ENCODE peak calls at places on chromosomes 4 and X, in seven cellular contexts. One of them, this sample, is unnamed. For H3K4me1 and H3K27me3, the result is how much of the 10 kb centered on the place peaks cover.

GRCh38 chrX:52934704-52935468 is 23.4 kb downstream of the FAM156A start:
- DNase-seq in colonic mucosa: peak
- DNase-seq in GM23248: peak
- DNase-seq in testis: peak
- DNase-seq in GM12878: peak
- DNase-seq in adipocyte: peak
- DNase-seq in endodermal cell: peak
- DNase-seq in this sample: peak

GRCh38 chr4:152273343-152273742 is 262.5 kb downstream of the FBXW7 start:
- DNase-seq in colonic mucosa: no peak
- DNase-seq in GM23248: peak
- DNase-seq in testis: no peak
- DNase-seq in GM12878: no peak
- DNase-seq in adipocyte: peak
- DNase-seq in endodermal cell: no peak
- DNase-seq in this sample: no peak

GRCh38 chr4:106502106-106502699 is 133.6 kb upstream of the GIMD1 start:
- DNase-seq in colonic mucosa: peak
- DNase-seq in GM23248: peak
- DNase-seq in testis: peak
- DNase-seq in GM12878: no peak
- DNase-seq in adipocyte: peak
- DNase-seq in endodermal cell: peak
- DNase-seq in this sample: peak

GRCh38 chr4:106315476-106315967 is 487 bp downstream of the TBCK start:
- DNase-seq in colonic mucosa: peak
- DNase-seq in GM23248: peak
- DNase-seq in testis: no peak
- DNase-seq in GM12878: no peak
- DNase-seq in adipocyte: peak
- DNase-seq in endodermal cell: no peak
- DNase-seq in this sample: no peak

GRCh38 chr4:39706829-39707511 is 9.0 kb downstream of the UBE2K start:
- DNase-seq in colonic mucosa: no peak
- DNase-seq in GM23248: peak
- DNase-seq in testis: no peak
- DNase-seq in GM12878: no peak
- DNase-seq in adipocyte: no peak
- DNase-seq in endodermal cell: peak
- DNase-seq in this sample: no peak

GRCh38 chrX:24154490-24155034 is 5.0 kb downstream of the ZFX start:
- DNase-seq in colonic mucosa: no peak
- DNase-seq in GM23248: peak
- DNase-seq in testis: no peak
- DNase-seq in GM12878: no peak
- DNase-seq in adipocyte: peak
- DNase-seq in endodermal cell: no peak
- DNase-seq in this sample: no peak

GRCh38 chr4:170990989-170991589 is 822.1 kb upstream of the GALNTL6 start:
- DNase-seq in colonic mucosa: no peak
- DNase-seq in GM23248: peak
- DNase-seq in testis: peak
- DNase-seq in GM12878: no peak
- DNase-seq in adipocyte: peak
- DNase-seq in endodermal cell: peak
- DNase-seq in this sample: no peak

GRCh38 chr4:119656986-119657635 is 28.5 kb upstream of the PDE5A start:
- DNase-seq in colonic mucosa: no peak
- DNase-seq in GM23248: peak
- DNase-seq in testis: no peak
- DNase-seq in GM12878: no peak
- DNase-seq in adipocyte: peak
- DNase-seq in endodermal cell: no peak
- DNase-seq in this sample: no peak

GRCh38 chrX:49273181-49273727 is 3.7 kb downstream of the PPP1R3F start:
- DNase-seq in colonic mucosa: no peak
- DNase-seq in GM23248: no peak
- DNase-seq in testis: no peak
- DNase-seq in GM12878: no peak
- DNase-seq in adipocyte: no peak
- DNase-seq in endodermal cell: peak
- DNase-seq in this sample: no peak

GRCh38 chr4:140252742-140253555 is 99.0 kb upstream of the MAML3 start:
- DNase-seq in colonic mucosa: peak
- DNase-seq in GM23248: peak
- DNase-seq in testis: peak
- DNase-seq in GM12878: no peak
- DNase-seq in adipocyte: peak
- DNase-seq in endodermal cell: peak
- DNase-seq in this sample: peak
- H3K4me1 ChIP-seq in colonic mucosa: under half
- H3K4me1 ChIP-seq in GM23248: under half
- H3K4me1 ChIP-seq in testis: under half
- H3K4me1 ChIP-seq in GM12878: under half
- H3K4me1 ChIP-seq in adipocyte: under half
- H3K4me1 ChIP-seq in endodermal cell: under half
- H3K4me1 ChIP-seq in this sample: under half

GRCh38 chrX:125288343-125288742 is 31.3 kb upstream of the TEX13C start:
- DNase-seq in colonic mucosa: no peak
- DNase-seq in GM23248: no peak
- DNase-seq in testis: no peak
- DNase-seq in GM12878: no peak
- DNase-seq in adipocyte: no peak
- DNase-seq in endodermal cell: no peak
- DNase-seq in this sample: no peak
- H3K27me3 ChIP-seq in colonic mucosa: under half
- H3K27me3 ChIP-seq in GM23248: under half
- H3K27me3 ChIP-seq in testis: under half
- H3K27me3 ChIP-seq in GM12878: under half
- H3K27me3 ChIP-seq in adipocyte: under half
- H3K27me3 ChIP-seq in endodermal cell: under half
- H3K27me3 ChIP-seq in this sample: under half

GRCh38 chr4:142402925-142403324 is 443.2 kb downstream of the INPP4B start:
- DNase-seq in colonic mucosa: no peak
- DNase-seq in GM23248: peak
- DNase-seq in testis: no peak
- DNase-seq in GM12878: no peak
- DNase-seq in adipocyte: peak
- DNase-seq in endodermal cell: no peak
- DNase-seq in this sample: no peak
- H3K4me3 ChIP-seq in colonic mucosa: no peak
- H3K4me3 ChIP-seq in GM23248: peak
- H3K4me3 ChIP-seq in testis: no peak
- H3K4me3 ChIP-seq in GM12878: no peak
- H3K4me3 ChIP-seq in adipocyte: peak
- H3K4me3 ChIP-seq in endodermal cell: no peak
- H3K4me3 ChIP-seq in this sample: no peak

GRCh38 chr4:2805712-2806391 is 13.0 kb downstream of the SH3BP2 start:
- DNase-seq in colonic mucosa: peak
- DNase-seq in GM23248: no peak
- DNase-seq in testis: peak
- DNase-seq in GM12878: no peak
- DNase-seq in adipocyte: no peak
- DNase-seq in endodermal cell: no peak
- DNase-seq in this sample: peak
- H3K4me1 ChIP-seq in colonic mucosa: under half
- H3K4me1 ChIP-seq in GM23248: under half
- H3K4me1 ChIP-seq in testis: half or more
- H3K4me1 ChIP-seq in GM12878: under half
- H3K4me1 ChIP-seq in adipocyte: half or more
- H3K4me1 ChIP-seq in endodermal cell: under half
- H3K4me1 ChIP-seq in this sample: under half

GRCh38 chr4:21949073-21949457 is 493 bp upstream of the KCNIP4 start:
- DNase-seq in colonic mucosa: peak
- DNase-seq in GM23248: peak
- DNase-seq in testis: peak
- DNase-seq in GM12878: no peak
- DNase-seq in adipocyte: peak
- DNase-seq in endodermal cell: no peak
- DNase-seq in this sample: peak
- H3K27me3 ChIP-seq in colonic mucosa: under half
- H3K27me3 ChIP-seq in GM23248: under half
- H3K27me3 ChIP-seq in testis: under half
- H3K27me3 ChIP-seq in GM12878: under half
- H3K27me3 ChIP-seq in adipocyte: under half
- H3K27me3 ChIP-seq in endodermal cell: half or more
- H3K27me3 ChIP-seq in this sample: under half

DNA sequence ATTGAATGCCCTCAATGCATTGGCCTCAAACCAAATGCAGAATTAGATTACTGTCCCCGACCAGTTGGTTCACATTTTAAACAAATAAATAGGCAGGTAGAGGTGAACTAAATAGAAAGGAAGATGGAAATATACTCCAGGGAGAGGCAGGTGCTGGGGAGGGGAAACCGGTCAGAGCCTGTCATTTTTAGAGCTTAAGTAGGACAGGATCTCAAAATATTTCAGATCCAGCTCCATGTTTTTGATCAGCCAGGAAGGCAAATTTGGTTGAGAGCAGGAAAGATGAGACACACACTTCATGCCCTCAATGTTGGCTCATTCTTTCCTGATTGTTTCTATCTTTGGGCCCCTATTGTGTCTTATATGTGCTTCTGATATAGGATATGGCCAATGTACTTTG is 206.7 kb downstream of the SHROOM3 start:
- DNase-seq in colonic mucosa: no peak
- DNase-seq in GM23248: no peak
- DNase-seq in testis: no peak
- DNase-seq in GM12878: no peak
- DNase-seq in adipocyte: no peak
- DNase-seq in endodermal cell: no peak
- DNase-seq in this sample: no peak
- H3K4me3 ChIP-seq in colonic mucosa: no peak
- H3K4me3 ChIP-seq in GM23248: no peak
- H3K4me3 ChIP-seq in testis: no peak
- H3K4me3 ChIP-seq in GM12878: no peak
- H3K4me3 ChIP-seq in adipocyte: no peak
- H3K4me3 ChIP-seq in endodermal cell: no peak
- H3K4me3 ChIP-seq in this sample: no peak

DNA sequence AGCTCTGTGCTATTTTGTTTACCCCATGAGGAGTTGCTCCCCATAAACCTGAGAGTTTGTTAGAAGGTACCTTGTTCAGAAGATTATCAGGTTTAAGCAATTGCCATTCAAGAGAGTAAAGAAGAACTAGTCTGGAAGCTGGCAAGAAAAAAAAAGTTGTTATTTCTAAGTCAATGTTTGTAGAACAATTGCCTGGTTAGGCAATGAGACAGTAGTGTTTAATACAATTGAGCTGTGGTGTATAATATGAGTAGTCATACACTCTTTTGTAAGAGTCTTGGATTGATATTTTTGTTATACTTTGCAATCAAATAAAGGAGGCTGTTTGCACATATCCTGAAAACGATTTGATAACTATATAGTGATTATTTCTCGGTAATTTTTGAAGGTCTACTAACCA is 44.7 kb downstream of the GALNT7 start:
- DNase-seq in colonic mucosa: no peak
- DNase-seq in GM23248: no peak
- DNase-seq in testis: no peak
- DNase-seq in GM12878: no peak
- DNase-seq in adipocyte: no peak
- DNase-seq in endodermal cell: no peak
- DNase-seq in this sample: no peak
- H3K4me1 ChIP-seq in colonic mucosa: under half
- H3K4me1 ChIP-seq in GM23248: under half
- H3K4me1 ChIP-seq in testis: under half
- H3K4me1 ChIP-seq in GM12878: under half
- H3K4me1 ChIP-seq in adipocyte: under half
- H3K4me1 ChIP-seq in endodermal cell: under half
- H3K4me1 ChIP-seq in this sample: under half